ENCODE peak calls at places on chromosome 6, in five cellular contexts. S is GM23338, C is astrocyte, U is K562, T is hepatocyte. Y is an unnamed sample. For H3K4me1 and H4K20me1, the result is how much of the 10 kb centered on the place peaks cover.

GRCh38 chr6:106534564-106534982 is 94.7 kb downstream of the RTN4IP1 start:
- DNase-seq in S (no peak), C (no peak), U (no peak), T (no peak), Y (no peak)

GRCh38 chr6:21587182-21587924 is 6.2 kb upstream of the SOX4 start:
- DNase-seq in S (peak), C (peak), U (no peak), T (peak), Y (no peak)

GRCh38 chr6:12608874-12609273 is 107.7 kb upstream of the PHACTR1 start:
- DNase-seq in S (no peak), C (no peak), U (no peak), T (no peak), Y (no peak)

GRCh38 chr6:291697-292505 is at the start of gene DUSP22:
- DNase-seq in S (peak), C (peak), U (peak), T (peak), Y (peak)

GRCh38 chr6:53369876-53370515 is 21.2 kb upstream of the ELOVL5 start:
- DNase-seq in S (no peak), C (no peak), U (no peak), T (no peak), Y (no peak)

GRCh38 chr6:112522600-112522999 is 175.5 kb downstream of the RFPL4B start:
- DNase-seq in S (no peak), C (no peak), U (no peak), T (no peak), Y (no peak)

GRCh38 chr6:43061861-43062260 is 2.4 kb downstream of the KLC4 start:
- DNase-seq in S (no peak), C (peak), U (no peak), T (no peak), Y (no peak)

GRCh38 chr6:104633125-104633524 is 226.6 kb downstream of the HACE1 start:
- DNase-seq in S (no peak), C (peak), U (no peak), T (no peak), Y (no peak)

GRCh38 chr6:53614676-53615075 is 50.9 kb downstream of the KLHL31 start:
- DNase-seq in S (no peak), C (no peak), U (no peak), T (no peak), Y (no peak)

GRCh38 chr6:17589402-17590116 is 10.5 kb upstream of the FAM8A1 start:
- DNase-seq in S (peak), C (peak), U (no peak), T (peak), Y (no peak)

GRCh38 chr6:17042422-17043147 is 59.3 kb upstream of the STMND1 start:
- DNase-seq in S (peak), C (peak), U (no peak), T (peak), Y (no peak)

GRCh38 chr6:116291701-116292396 is 12.1 kb upstream of the TSPYL1 start:
- DNase-seq in S (no peak), C (peak), U (no peak), T (no peak), Y (no peak)

GRCh38 chr6:31834704-31835375 is 7.3 kb downstream of the HSPA1B start:
- DNase-seq in S (peak), C (no peak), U (peak), T (peak), Y (peak)

GRCh38 chr6:165562421-165563090 is 100.5 kb downstream of the PDE10A start:
- DNase-seq in S (no peak), C (peak), U (no peak), T (no peak), Y (no peak)

GRCh38 chr6:53707108-53707897 is 41.7 kb upstream of the KLHL31 start:
- DNase-seq in S (no peak), C (peak), U (no peak), T (no peak), Y (no peak)

GRCh38 chr6:47376930-47377329 is 67.2 kb upstream of the TNFRSF21 start:
- DNase-seq in S (no peak), C (no peak), U (peak), T (no peak), Y (no peak)

GRCh38 chr6:97963148-97963680 is 680.2 kb upstream of the MMS22L start:
- DNase-seq in S (no peak), C (peak), U (no peak), T (no peak), Y (no peak)

GRCh38 chr6:116111552-116112528 is 11.2 kb downstream of the NT5DC1 start:
- DNase-seq in S (peak), C (no peak), U (peak), T (peak), Y (peak)

GRCh38 chr6:128882991-128883571 is at the start of gene LAMA2:
- DNase-seq in S (peak), C (peak), U (no peak), T (peak), Y (no peak)

GRCh38 chr6:38279423-38279822 is 360.3 kb downstream of the BTBD9 start:
- DNase-seq in S (no peak), C (no peak), U (no peak), T (no peak), Y (no peak)

GRCh38 chr6:161437851-161438250 is 164.0 kb upstream of the AGPAT4 start:
- DNase-seq in S (no peak), C (no peak), U (no peak), T (no peak), Y (no peak)

GRCh38 chr6:145529582-145529981 is 205.7 kb downstream of the EPM2A start:
- DNase-seq in S (no peak), C (no peak), U (no peak), T (no peak), Y (no peak)

GRCh38 chr6:109687271-109687721 is 3.7 kb downstream of the AK9 start:
- DNase-seq in S (no peak), C (peak), U (peak), T (no peak), Y (no peak)

GRCh38 chr6:163416640-163417253 is 2.2 kb downstream of the QKI start:
- DNase-seq in S (peak), C (peak), U (peak), T (peak), Y (peak)

GRCh38 chr6:1633366-1634021 is 23.8 kb downstream of the FOXC1 start:
- DNase-seq in S (no peak), C (no peak), U (no peak), T (no peak), Y (no peak)

GRCh38 chr6:142300758-142301251 is 1.0 kb upstream of the ADGRG6 start:
- DNase-seq in S (no peak), C (peak), U (no peak), T (peak), Y (no peak)

DNA sequence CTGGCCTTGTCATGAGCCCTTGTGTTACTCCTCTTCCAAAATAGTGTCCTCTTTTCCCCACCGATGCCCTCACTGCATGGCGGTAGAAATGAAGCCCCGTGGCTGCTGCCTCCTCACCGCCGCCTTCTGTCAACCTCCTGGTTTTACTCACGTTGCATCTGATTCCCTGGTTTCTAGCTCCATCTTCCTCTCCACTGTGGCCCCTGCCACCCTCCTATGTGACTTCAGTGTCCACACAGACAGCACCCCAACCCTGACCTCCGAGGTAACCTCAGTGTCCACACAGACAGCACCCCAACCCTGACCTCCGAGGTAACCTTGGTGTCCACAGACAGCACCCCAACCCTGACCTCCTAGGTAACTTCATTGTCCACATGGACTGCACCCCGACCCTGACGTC is 122.8 kb upstream of the THBS2 start:
- DNase-seq in S (no peak), C (no peak), U (no peak), T (no peak), Y (no peak)
- H3K4me1 ChIP-seq in S (under half), C (under half), U (under half), T (under half), Y (under half)

GRCh38 chr6:30321692-30322388 is 4.9 kb upstream of the TRIM39 start:
- DNase-seq in S (peak), C (no peak), U (no peak), T (no peak), Y (no peak)

GRCh38 chr6:30325873-30326445 is 768 bp upstream of the TRIM39 start:
- DNase-seq in S (peak), C (peak), U (peak), T (peak), Y (peak)

GRCh38 chr6:30323806-30324205 is 2.9 kb upstream of the TRIM39 start:
- DNase-seq in S (no peak), C (no peak), U (peak), T (no peak), Y (no peak)

GRCh38 chr6:30325150-30325872 is 1.4 kb upstream of the TRIM39 start:
- DNase-seq in S (peak), C (peak), U (peak), T (peak), Y (peak)

DNA sequence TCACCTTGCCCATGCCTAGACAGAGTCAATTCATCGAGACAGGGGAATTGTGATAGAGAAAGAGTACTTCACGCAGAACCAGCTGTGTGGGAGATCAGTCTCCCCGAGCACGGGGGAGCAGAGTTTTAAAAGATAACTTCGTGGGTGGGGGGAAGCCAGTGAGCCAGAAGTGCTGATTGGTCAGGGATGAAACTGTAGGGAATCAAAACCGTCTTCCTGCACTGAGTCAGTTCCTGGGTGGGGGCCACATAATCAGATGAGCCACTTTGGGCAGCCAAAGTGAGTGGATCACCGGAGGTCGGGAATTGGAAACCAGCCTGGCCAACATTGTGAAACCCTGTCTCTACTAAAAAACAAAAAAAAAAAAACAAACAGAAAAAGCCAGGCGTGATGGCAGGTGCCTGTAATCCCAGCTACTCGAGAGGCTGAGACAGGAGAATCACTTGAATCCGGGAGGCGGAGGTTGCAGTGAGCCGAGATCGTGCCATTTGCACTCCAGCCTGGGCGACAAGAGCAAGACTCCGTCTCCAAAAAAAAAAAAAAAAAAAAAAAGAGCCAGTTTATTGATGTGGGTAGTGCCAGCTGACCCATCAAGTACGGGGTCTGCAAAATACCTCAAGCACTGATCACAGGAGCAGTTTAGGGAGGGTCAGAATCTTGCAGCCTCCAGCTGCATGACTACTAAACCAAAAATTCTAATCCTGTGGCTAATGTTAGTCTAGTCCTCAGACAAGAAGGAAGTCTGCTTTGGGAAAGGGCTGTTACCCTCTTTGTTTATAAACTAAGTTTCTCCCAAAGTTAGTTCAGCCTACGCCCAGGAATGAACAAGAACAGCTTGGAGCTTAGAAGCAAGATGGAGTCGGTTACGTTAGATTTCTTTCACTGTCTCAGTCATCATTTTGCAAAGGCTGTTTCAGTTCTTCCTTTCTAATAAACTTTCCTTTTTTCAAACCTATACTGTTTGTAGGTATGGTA is 3.9 kb upstream of the TRIM39 start:
- DNase-seq in S (no peak), C (peak), U (peak), T (no peak), Y (no peak)
- H4K20me1 ChIP-seq in S (under half), C (half or more), U (under half), T (half or more), Y (under half)

DNA sequence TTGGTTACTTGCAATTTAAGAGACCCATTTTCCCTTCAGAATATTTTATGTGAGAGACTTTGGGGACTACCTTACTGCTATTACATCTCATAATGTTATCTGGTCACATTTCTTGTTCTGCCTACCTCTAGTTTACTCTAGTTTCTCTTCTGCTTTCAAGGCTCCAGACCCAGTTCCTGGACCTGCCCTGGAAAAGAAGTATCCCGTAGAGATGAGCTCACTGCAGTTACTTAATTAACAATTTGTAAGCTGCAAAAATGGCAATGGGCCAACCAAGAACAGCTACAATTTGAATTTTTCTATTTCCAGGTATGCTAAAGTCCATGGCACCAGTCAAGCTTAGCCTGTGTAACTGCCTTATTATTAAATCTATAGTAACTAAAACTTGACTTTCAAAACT is 25.0 kb downstream of the TAB2 start:
- DNase-seq in S (no peak), C (no peak), U (no peak), T (no peak), Y (no peak)
- H3K4me1 ChIP-seq in S (under half), C (under half), U (under half), T (under half), Y (under half)

GRCh38 chr6:30206799-30207618 is 6.2 kb downstream of the TRIM26 start:
- DNase-seq in S (peak), C (peak), U (no peak), T (peak), Y (peak)
- H4K20me1 ChIP-seq in S (under half), C (half or more), U (under half), T (half or more), Y (under half)

GRCh38 chr6:56752534-56752933 is 109.8 kb upstream of the DST start:
- DNase-seq in S (no peak), C (no peak), U (no peak), T (no peak), Y (no peak)
- H3K4me1 ChIP-seq in S (half or more), C (half or more), U (under half), T (under half), Y (under half)

DNA sequence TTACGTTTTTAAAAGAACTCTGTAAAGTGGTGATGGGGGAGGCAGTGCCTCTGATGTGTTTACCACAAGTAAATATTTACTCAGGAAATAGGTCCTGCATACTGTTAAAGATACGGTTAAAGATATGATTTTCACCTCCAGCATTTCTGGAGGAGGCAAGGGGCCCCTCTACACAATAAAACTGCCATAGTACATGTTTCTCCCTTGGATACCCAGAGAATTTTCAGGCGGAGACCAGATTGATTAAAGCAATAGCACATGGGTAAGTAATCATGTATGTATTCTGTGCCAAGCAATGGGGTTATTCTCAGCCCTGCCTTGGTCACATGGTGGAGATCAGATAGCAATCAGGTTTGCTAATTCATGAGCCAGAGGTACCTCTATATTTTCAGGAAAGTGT is 9.6 kb downstream of the RIPOR2 start:
- DNase-seq in S (no peak), C (no peak), U (no peak), T (no peak), Y (no peak)
- H4K20me1 ChIP-seq in S (under half), C (under half), U (under half), T (under half), Y (under half)

GRCh38 chr6:159056003-159056402 is 11.2 kb upstream of the TAGAP start:
- DNase-seq in S (no peak), C (no peak), U (no peak), T (no peak), Y (peak)
- H3K4me1 ChIP-seq in S (under half), C (under half), U (under half), T (under half), Y (under half)